ENCODE peak calls at places on chromosome 10, in ten cellular contexts. F, X, T, C, U, A, J, E, G and K are unnamed samples.

GRCh38 chr10:71643904-71644303 is 75.7 kb downstream of the C10orf105 start:
- DNase-seq in F (no peak), X (no peak), T (no peak), C (no peak), U (no peak), A (no peak), J (no peak), E (no peak), G (no peak), K (no peak)

GRCh38 chr10:20683345-20683744 is 213.8 kb downstream of the NEBL start:
- DNase-seq in F (no peak), X (no peak), T (no peak), C (no peak), U (no peak), A (no peak), J (no peak), E (no peak), G (no peak), K (no peak)

GRCh38 chr10:84706875-84707274 is 378.5 kb downstream of the CCSER2 start:
- DNase-seq in F (peak; percentile 36), X (no peak), T (no peak), C (no peak), U (no peak), A (no peak), J (no peak), E (no peak), G (no peak), K (no peak)

GRCh38 chr10:31771345-31771831 is 157.2 kb downstream of the ARHGAP12 start:
- DNase-seq in F (no peak), X (no peak), T (peak; percentile 74), C (no peak), U (no peak), A (peak; percentile 88), J (no peak), E (no peak), G (no peak), K (peak; percentile 64)

GRCh38 chr10:113199459-113199858 is 249.4 kb downstream of the TCF7L2 start:
- DNase-seq in F (peak; percentile 55), X (no peak), T (peak; percentile 29), C (no peak), U (no peak), A (peak; percentile 58), J (no peak), E (no peak), G (no peak), K (peak; percentile 4)

GRCh38 chr10:74208081-74208480 is 57.1 kb downstream of the ADK start:
- DNase-seq in F (no peak), X (no peak), T (no peak), C (no peak), U (no peak), A (no peak), J (no peak), E (no peak), G (no peak), K (no peak)

GRCh38 chr10:110504111-110504735 is 6.5 kb downstream of the DUSP5 start:
- DNase-seq in F (peak; percentile 52), X (no peak), T (peak; percentile 79), C (peak; percentile 23), U (no peak), A (peak; percentile 90), J (peak; percentile 88), E (no peak), G (peak; percentile 30), K (no peak)

GRCh38 chr10:97612386-97612785 is 20.9 kb downstream of the MORN4 start:
- DNase-seq in F (peak; percentile 53), X (peak; percentile 25), T (peak; percentile 76), C (no peak), U (peak; percentile 42), A (peak; percentile 73), J (peak; percentile 14), E (no peak), G (no peak), K (no peak)

GRCh38 chr10:11186330-11186729 is 168.7 kb downstream of the CELF2 start:
- DNase-seq in F (no peak), X (no peak), T (no peak), C (no peak), U (no peak), A (no peak), J (no peak), E (no peak), G (no peak), K (no peak)

GRCh38 chr10:113017375-113017774 is 67.3 kb downstream of the TCF7L2 start:
- DNase-seq in F (no peak), X (no peak), T (no peak), C (no peak), U (no peak), A (no peak), J (no peak), E (no peak), G (no peak), K (no peak)

GRCh38 chr10:71436268-71436922 is 39.7 kb downstream of the CDH23 start:
- DNase-seq in F (no peak), X (peak; percentile 70), T (peak; percentile 6), C (no peak), U (no peak), A (peak; percentile 3), J (no peak), E (no peak), G (no peak), K (no peak)

GRCh38 chr10:43816351-43817321 is 168.0 kb upstream of the ZNF32 start:
- DNase-seq in F (peak; percentile 64), X (no peak), T (peak; percentile 98), C (peak; percentile 23), U (no peak), A (peak; percentile 97), J (peak; percentile 82), E (peak; percentile 89), G (peak; percentile 65), K (peak; percentile 77)
- H3K4me3 ChIP-seq in F (no peak overlapping the region), X (no peak overlapping the region), T (peak overlapping the region; percentile 4), C (no peak overlapping the region), U (no peak overlapping the region), A (no peak overlapping the region), J (no peak overlapping the region), E (no peak overlapping the region), G (peak overlapping the region; percentile 9), K (no peak overlapping the region)

GRCh38 chr10:17557459-17557858 is 59.7 kb downstream of the HACD1 start:
- DNase-seq in F (no peak), X (no peak), T (no peak), C (no peak), U (no peak), A (no peak), J (no peak), E (no peak), G (no peak), K (no peak)

GRCh38 chr10:17563452-17563851 is 53.7 kb downstream of the HACD1 start:
- DNase-seq in F (no peak), X (peak; percentile 7), T (no peak), C (no peak), U (no peak), A (no peak), J (no peak), E (no peak), G (no peak), K (no peak)

GRCh38 chr10:17564911-17565310 is 52.3 kb downstream of the HACD1 start:
- DNase-seq in F (no peak), X (no peak), T (no peak), C (no peak), U (no peak), A (no peak), J (no peak), E (no peak), G (no peak), K (no peak)

GRCh38 chr10:17562572-17562971 is 54.6 kb downstream of the HACD1 start:
- DNase-seq in F (peak; percentile 24), X (peak; percentile 93), T (peak; percentile 88), C (no peak), U (no peak), A (peak; percentile 72), J (no peak), E (peak; percentile 53), G (no peak), K (peak; percentile 90)

GRCh38 chr10:17561131-17561530 is 56.0 kb downstream of the HACD1 start:
- DNase-seq in F (no peak), X (no peak), T (no peak), C (no peak), U (no peak), A (peak; percentile 7), J (no peak), E (no peak), G (no peak), K (no peak)
- H3K4me3 ChIP-seq in F (no peak overlapping the region), X (no peak overlapping the region), T (no peak overlapping the region), C (no peak overlapping the region), U (no peak overlapping the region), A (no peak overlapping the region), J (no peak overlapping the region), E (no peak overlapping the region), G (no peak overlapping the region), K (no peak overlapping the region)

GRCh38 chr10:50398383-50398782 is 147.1 kb upstream of the ASAH2 start:
- DNase-seq in F (peak; percentile 47), X (no peak), T (peak; percentile 92), C (no peak), U (no peak), A (peak; percentile 87), J (no peak), E (no peak), G (no peak), K (peak; percentile 76)
- H3K4me3 ChIP-seq in F (no peak overlapping the region), X (no peak overlapping the region), T (no peak overlapping the region), C (no peak overlapping the region), U (no peak overlapping the region), A (no peak overlapping the region), J (no peak overlapping the region), E (no peak overlapping the region), G (no peak overlapping the region), K (no peak overlapping the region)

GRCh38 chr10:62052276-62052675 is 150.8 kb downstream of the ARID5B start:
- DNase-seq in F (no peak), X (no peak), T (peak; percentile 39), C (no peak), U (no peak), A (no peak), J (no peak), E (no peak), G (no peak), K (no peak)
- H3K4me3 ChIP-seq in F (no peak overlapping the region), X (no peak overlapping the region), T (peak overlapping the region; percentile 88), C (no peak overlapping the region), U (no peak overlapping the region), A (no peak overlapping the region), J (peak overlapping the region; percentile 72), E (no peak overlapping the region), G (no peak overlapping the region), K (no peak overlapping the region)

DNA sequence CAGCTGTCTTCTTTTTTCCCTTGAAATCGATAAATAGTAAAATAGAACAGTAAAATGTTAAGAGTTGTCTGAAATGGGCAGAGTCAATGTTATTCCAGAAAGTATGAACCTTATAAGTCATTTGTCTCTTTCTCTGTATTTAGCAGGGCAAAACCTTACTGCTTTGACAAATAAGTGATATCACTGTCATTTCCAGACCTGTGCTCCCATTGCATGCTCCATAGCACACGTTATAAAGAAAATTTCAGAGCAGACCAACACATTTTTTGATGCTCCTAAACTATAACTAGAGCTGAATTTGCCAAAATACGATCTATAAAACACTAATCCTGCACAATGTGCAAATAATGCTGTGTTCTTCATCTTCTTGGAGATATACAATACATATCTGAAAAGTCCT is 1.1 kb downstream of the A1CF start:
- DNase-seq in F (no peak), X (no peak), T (no peak), C (no peak), U (no peak), A (no peak), J (no peak), E (no peak), G (no peak), K (no peak)
- H3K4me3 ChIP-seq in F (no peak overlapping the region), X (no peak overlapping the region), T (no peak overlapping the region), C (no peak overlapping the region), U (no peak overlapping the region), A (no peak overlapping the region), J (no peak overlapping the region), E (no peak overlapping the region), G (no peak overlapping the region), K (no peak overlapping the region)